ENCODE peak calls at places on chromosomes 1 and 21, in five cellular contexts. X is naive thymus-derived CD8-positive, alpha-beta T cell; B is stimulated activated CD4-positive, alpha-beta T cell treated with anti-CD3 and anti-CD28 coated beads, Interleukin-2, amount 100 ng/mL, for 48 hours; T is HuH-7.5; M is NCI-H748 treated with DMSO at 0.1 percent for 48 hours. R is an unnamed sample.

GRCh38 chr1:9084883-9085282 is 15.4 kb upstream of the SLC2A5 start:
- DNase-seq in X (no peak), B (no peak), T (no peak), M (no peak), R (no peak)

GRCh38 chr1:212013672-212014071 is 21.7 kb downstream of the INTS7 start:
- DNase-seq in X (no peak), B (no peak), T (no peak), M (no peak), R (no peak)

GRCh38 chr1:91507330-91507729 is 6.7 kb downstream of the CDC7 start:
- DNase-seq in X (no peak), B (no peak), T (no peak), M (no peak), R (no peak)

GRCh38 chr1:44941424-44942324 is 44.7 kb downstream of the EIF2B3 start:
- DNase-seq in X (no peak), B (no peak), T (no peak), M (no peak), R (no peak)

GRCh38 chr1:151801310-151801820 is 3.9 kb downstream of the LINGO4 start:
- DNase-seq in X (no peak), B (no peak), T (no peak), M (no peak), R (no peak)

GRCh38 chr1:192477630-192478029 is 97.9 kb upstream of the RGS1 start:
- DNase-seq in X (no peak), B (no peak), T (no peak), M (peak; percentile 14), R (no peak)

GRCh38 chr1:221289103-221289502 is 409.9 kb downstream of the HLX start:
- DNase-seq in X (no peak), B (no peak), T (no peak), M (peak; percentile 36), R (no peak)

GRCh38 chr1:79044974-79045650 is 38.6 kb upstream of the ADGRL4 start:
- DNase-seq in X (no peak), B (no peak), T (no peak), M (no peak), R (no peak)

GRCh38 chr1:203364013-203364730 is 13.2 kb upstream of the FMOD start:
- DNase-seq in X (no peak), B (no peak), T (no peak), M (no peak), R (no peak)

GRCh38 chr1:168783424-168783823 is 54.4 kb upstream of the DPT start:
- DNase-seq in X (no peak), B (no peak), T (no peak), M (no peak), R (no peak)

GRCh38 chr1:159790237-159790917 is 9.6 kb downstream of the DUSP23 start:
- DNase-seq in X (no peak), B (no peak), T (peak; percentile 19), M (peak; percentile 11), R (peak; percentile 59)

GRCh38 chr1:66434096-66434495 is 99.9 kb upstream of the SGIP1 start:
- DNase-seq in X (no peak), B (no peak), T (no peak), M (no peak), R (no peak)

GRCh38 chr1:116409751-116410182 is 36.7 kb downstream of the ATP1A1 start:
- DNase-seq in X (no peak), B (no peak), T (no peak), M (no peak), R (no peak)

GRCh38 chr1:67853704-67854103 is 20.4 kb upstream of the GNG12 start:
- DNase-seq in X (no peak), B (no peak), T (peak; percentile 26), M (peak; percentile 89), R (peak; percentile 88)

GRCh38 chr21:45256021-45256911 is 31.4 kb downstream of the POFUT2 start:
- DNase-seq in X (no peak), B (no peak), T (no peak), M (no peak), R (no peak)

GRCh38 chr1:23614128-23614660 is 54.9 kb upstream of the ID3 start:
- DNase-seq in X (no peak), B (no peak), T (no peak), M (no peak), R (no peak)

GRCh38 chr21:42389449-42389835 is 6.4 kb downstream of the TMPRSS3 start:
- DNase-seq in X (no peak), B (no peak), T (no peak), M (peak; percentile 76), R (no peak)

GRCh38 chr1:78743626-78744025 is 94.0 kb downstream of the IFI44 start:
- DNase-seq in X (no peak), B (no peak), T (no peak), M (no peak), R (no peak)

GRCh38 chr1:43530483-43531452 is at the start of gene PTPRF:
- DNase-seq in X (no peak), B (peak; percentile 27), T (peak; percentile 84), M (peak; percentile 90), R (peak; percentile 86)

GRCh38 chr1:9835758-9836631 is 12.2 kb upstream of the CLSTN1 start:
- DNase-seq in X (no peak), B (no peak), T (no peak), M (no peak), R (no peak)

GRCh38 chr1:229075217-229075616 is 195.7 kb upstream of the RAB4A start:
- DNase-seq in X (no peak), B (no peak), T (no peak), M (no peak), R (no peak)

GRCh38 chr1:27341525-27342252 is at the start of gene SYTL1:
- DNase-seq in X (peak; percentile 50), B (peak; percentile 35), T (no peak), M (no peak), R (peak; percentile 59)

GRCh38 chr1:52927219-52928082 is at the start of gene SCP2:
- DNase-seq in X (peak; percentile 72), B (peak; percentile 68), T (peak; percentile 75), M (peak; percentile 14), R (peak; percentile 87)

GRCh38 chr21:46299167-46299566 is 13.0 kb downstream of the YBEY start:
- DNase-seq in X (no peak), B (no peak), T (no peak), M (no peak), R (no peak)

GRCh38 chr1:232033285-232033684 is 406.7 kb downstream of the DISC1 start:
- DNase-seq in X (no peak), B (no peak), T (no peak), M (peak; percentile 38), R (no peak)

GRCh38 chr1:84347547-84348239 is 46.2 kb downstream of the SAMD13 start:
- DNase-seq in X (no peak), B (no peak), T (no peak), M (no peak), R (no peak)

R was measured in HEK293T.